ENCODE peak calls at places on chromosomes 1 and 21, in seven cellular contexts. Q is PC-3, N is pancreas, D is left ventricle myocardium inferior, S is kidney, Z is cardiac muscle cell, W is DND-41. L is an unnamed sample.
A peak's percentile ranks its signal among the peaks of the same experiment; 100 is the strongest.

GRCh38 chr1:12114340-12114683 is 51.2 kb downstream of the TNFRSF8 start:
- DNase-seq in W (no peak), Z (no peak), D (no peak), N (no peak), Q (no peak), S (no peak), L (no peak)

GRCh38 chr1:243473281-243474210 is 217.7 kb downstream of the SDCCAG8 start:
- DNase-seq in Q (no peak), S (no peak), Z (no peak), N (no peak), W (peak; percentile 20), D (no peak), L (peak; percentile 45)

GRCh38 chr21:17903029-17903806 is 84.1 kb upstream of the C21orf91 start:
- DNase-seq in Z (peak; percentile 17), N (no peak), S (no peak), Q (peak; percentile 73), D (no peak), W (no peak), L (peak; percentile 44)

GRCh38 chr21:27532081-27532480 is 565.2 kb upstream of the ADAMTS5 start:
- DNase-seq in W (no peak), Q (peak; percentile 58), Z (no peak), D (no peak), N (no peak), S (no peak), L (no peak)

GRCh38 chr1:2807678-2808385 is 6.3 kb upstream of the TTC34 start:
- DNase-seq in Z (no peak), W (no peak), D (no peak), S (peak; percentile 63), N (no peak), Q (no peak), L (no peak)

GRCh38 chr1:181551249-181551648 is 67.9 kb downstream of the CACNA1E start:
- DNase-seq in D (no peak), S (no peak), N (no peak), Z (peak; percentile 29), W (no peak), Q (no peak), L (no peak)

GRCh38 chr1:108624069-108624468 is 36.8 kb downstream of the HENMT1 start:
- DNase-seq in Q (no peak), N (no peak), S (no peak), W (no peak), Z (no peak), D (no peak), L (no peak)

GRCh38 chr1:220786337-220787068 is at the start of gene MTARC1:
- DNase-seq in W (no peak), N (peak; percentile 85), S (peak; percentile 92), D (peak; percentile 83), Z (peak; percentile 90), Q (peak; percentile 91), L (peak; percentile 29)

GRCh38 chr1:191699343-191699742 is 458.9 kb upstream of the RGS18 start:
- DNase-seq in Q (no peak), N (no peak), W (no peak), D (no peak), Z (no peak), S (no peak), L (no peak)

GRCh38 chr1:92949937-92950817 is 11.1 kb downstream of the DIPK1A start:
- DNase-seq in W (no peak), S (no peak), D (no peak), Z (no peak), Q (peak; percentile 40), N (no peak), L (no peak)

GRCh38 chr1:52532732-52533327 is 20.1 kb downstream of the TUT4 start:
- DNase-seq in W (no peak), Z (no peak), D (no peak), N (no peak), S (no peak), Q (no peak), L (peak; percentile 25)

GRCh38 chr1:220926146-220926545 is 46.9 kb downstream of the HLX start:
- DNase-seq in N (no peak), Z (no peak), S (no peak), D (no peak), W (no peak), Q (no peak), L (no peak)

GRCh38 chr1:64956733-64957441 is 9.5 kb downstream of the JAK1 start:
- DNase-seq in W (peak; percentile 18), D (no peak), N (no peak), S (no peak), Q (no peak), Z (no peak), L (peak; percentile 73)

GRCh38 chr1:15598436-15598835 is 13.6 kb upstream of the AGMAT start:
- DNase-seq in S (no peak), Z (no peak), Q (no peak), W (no peak), D (no peak), N (no peak), L (no peak)

GRCh38 chr1:53509775-53510174 is 50.6 kb downstream of the DMRTB1 start:
- DNase-seq in N (no peak), Q (no peak), W (no peak), Z (no peak), D (no peak), S (no peak), L (no peak)

GRCh38 chr1:49630156-49630555 is 393.6 kb downstream of the AGBL4 start:
- DNase-seq in S (no peak), W (no peak), Z (no peak), Q (peak; percentile 45), D (no peak), N (no peak), L (no peak)

GRCh38 chr1:107669996-107670395 is 295.0 kb downstream of the VAV3 start:
- DNase-seq in W (no peak), Z (peak; percentile 23), Q (peak; percentile 68), D (peak; percentile 13), S (peak; percentile 65), N (peak; percentile 62), L (no peak)

GRCh38 chr21:32611471-32611997 is 643 bp downstream of the CFAP298 start:
- DNase-seq in N (peak; percentile 26), W (peak; percentile 54), D (no peak), S (no peak), Q (peak; percentile 17), Z (peak; percentile 57), L (peak; percentile 49)

DNA sequence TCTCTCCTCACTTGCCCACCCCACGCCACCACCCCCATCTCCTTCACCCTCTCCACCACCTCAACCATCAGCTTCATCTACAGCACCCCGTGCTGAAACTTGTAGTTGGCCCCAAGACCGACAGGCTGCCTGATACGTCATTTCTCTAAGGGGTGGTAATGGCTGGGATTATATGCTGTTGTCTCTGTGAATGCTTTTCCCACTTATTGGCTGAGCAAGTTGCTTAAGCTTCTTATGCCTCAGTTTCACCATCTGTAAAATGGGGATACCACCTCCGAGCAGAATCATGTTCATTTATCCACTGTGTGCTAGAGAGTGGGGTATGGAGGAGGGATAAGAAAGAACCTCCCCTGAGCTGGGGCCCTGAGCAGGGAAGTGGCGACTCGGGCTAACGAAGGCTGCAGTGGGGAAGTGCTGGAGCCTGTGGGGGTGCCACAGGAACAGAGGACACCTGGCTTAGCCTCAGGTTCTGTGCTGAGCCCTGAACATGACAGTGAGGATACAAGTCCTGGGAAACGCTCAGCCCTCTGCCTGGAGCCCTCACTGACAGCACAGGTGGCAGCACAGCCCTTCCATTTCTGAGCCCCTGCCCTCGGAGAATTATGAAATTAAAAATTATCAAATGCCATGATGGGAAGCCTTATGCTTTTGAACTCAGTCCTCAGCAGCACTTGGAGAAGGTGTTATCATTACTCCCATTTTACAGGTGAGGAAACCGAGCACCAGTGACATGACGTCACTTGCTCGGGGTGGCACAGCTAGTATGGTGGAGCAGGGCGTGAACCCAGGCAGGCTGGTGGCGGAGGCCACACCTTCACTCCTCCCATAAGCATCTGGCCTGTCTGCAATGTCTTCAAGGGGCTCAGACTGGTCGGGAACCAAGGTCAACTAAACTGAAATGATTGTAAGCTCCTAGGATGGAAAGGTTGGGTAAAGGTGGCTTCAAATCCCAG is 2.8 kb downstream of the MATN1 start:
- DNase-seq in Z (no peak), Q (no peak), W (no peak), D (no peak), N (no peak), S (peak; percentile 66), L (no peak)
- TF ChIP-seq CTCF in Z (no peak), Q (no peak), W (no peak), D (no peak), N (no peak), S (no peak), L (no peak)

GRCh38 chr1:182700351-182700709 is 15.9 kb upstream of the RGS8 start:
- DNase-seq in Q (no peak), Z (no peak), N (no peak), W (no peak), D (no peak), S (no peak), L (no peak)
- TF ChIP-seq CTCF in Q (no peak), Z (no peak), N (no peak), W (no peak), D (no peak), S (no peak), L (no peak)

DNA sequence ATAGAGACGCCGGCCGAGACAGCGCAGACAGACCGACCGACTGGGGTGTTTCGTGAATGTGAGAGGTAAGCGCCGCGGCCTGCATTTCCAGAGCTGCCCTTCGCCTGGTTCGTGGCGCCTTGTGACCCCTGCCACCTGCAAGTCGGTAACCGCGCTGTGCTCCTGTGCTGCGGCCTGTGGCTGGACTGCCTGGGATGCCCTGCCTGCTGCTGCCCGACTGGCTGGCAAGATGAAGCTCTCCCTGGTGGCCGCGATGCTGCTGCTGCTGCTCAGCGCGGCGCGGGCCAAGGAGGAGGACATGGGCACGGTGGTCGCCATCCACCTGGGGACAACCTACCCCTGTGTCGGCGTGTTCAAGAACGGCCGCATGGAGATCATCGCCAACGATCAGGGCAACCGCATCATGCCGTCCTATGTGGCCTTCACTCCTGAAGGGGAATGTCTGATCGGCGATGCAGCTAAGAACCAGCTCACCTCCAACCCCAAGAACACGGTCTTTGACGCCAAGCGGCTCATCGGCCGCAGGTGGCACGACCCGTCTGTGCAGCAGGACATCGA is 150.8 kb downstream of the RRAGC start:
- DNase-seq in W (no peak), S (no peak), Z (no peak), D (no peak), Q (no peak), N (no peak), L (no peak)
- TF ChIP-seq CTCF in W (no peak), S (no peak), Z (no peak), D (no peak), Q (no peak), N (no peak), L (no peak)

GRCh38 chr1:186272486-186272885 is 102.6 kb downstream of the TPR start:
- DNase-seq in S (no peak), N (no peak), D (no peak), Q (no peak), Z (no peak), W (no peak), L (no peak)
- TF ChIP-seq CTCF in S (no peak), N (no peak), D (no peak), Q (no peak), Z (peak; percentile 13), W (no peak), L (no peak)

DNA sequence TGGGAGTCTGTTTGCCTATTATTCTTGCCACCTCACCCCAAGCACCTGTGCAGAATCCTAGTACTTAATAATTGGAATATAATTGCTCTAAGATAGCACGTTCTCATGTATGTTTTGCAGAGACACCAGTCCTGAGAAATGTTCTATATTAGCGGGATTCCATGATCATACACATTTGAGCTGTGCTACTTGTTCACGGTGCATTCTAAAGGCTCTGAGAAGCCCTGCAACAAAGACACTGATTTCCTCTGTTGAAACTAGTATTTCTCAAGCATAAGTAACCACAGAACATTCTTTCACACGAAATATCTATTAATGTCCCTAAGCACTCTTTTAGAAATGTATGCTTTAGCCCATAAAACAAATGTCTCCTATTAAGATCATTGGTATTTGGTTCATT is 109.4 kb downstream of the BARHL2 start:
- DNase-seq in N (no peak), D (no peak), Z (no peak), Q (no peak), S (no peak), W (no peak), L (no peak)
- TF ChIP-seq CTCF in N (no peak), D (no peak), Z (no peak), Q (no peak), S (no peak), W (no peak), L (no peak)